ENCODE peak calls at places on chromosomes 12 and 14, in six cellular contexts. U, I, L, T, X and G are unnamed samples.

GRCh38 chr12:31922341-31923062 is 36.7 kb upstream of the RESF1 start:
- DNase-seq in L (no peak), U (no peak), T (no peak), X (no peak), I (no peak), G (no peak)

GRCh38 chr14:20998139-20998538 is 954 bp upstream of the SLC39A2 start:
- DNase-seq in L (no peak), X (no peak), T (no peak), U (no peak), I (no peak), G (no peak)

GRCh38 chr12:57099062-57099714 is 10.3 kb downstream of the NAB2 start:
- DNase-seq in L (no peak), T (no peak), I (no peak), X (no peak), U (no peak), G (no peak)

GRCh38 chr14:61025239-61026223 is 44.5 kb downstream of the SLC38A6 start:
- DNase-seq in I (peak), X (peak), U (peak), T (peak), L (peak), G (peak)

GRCh38 chr12:120496353-120497340 is 734 bp downstream of the DYNLL1 start:
- DNase-seq in U (peak), I (peak), X (peak), L (no peak), T (peak), G (no peak)

GRCh38 chr14:65230287-65230728 is 128.0 kb upstream of the MAX start:
- DNase-seq in L (no peak), T (peak), X (peak), U (no peak), I (peak), G (no peak)

GRCh38 chr12:71371132-71371531 is 68.5 kb upstream of the LGR5 start:
- DNase-seq in I (no peak), L (no peak), X (no peak), U (no peak), T (no peak), G (no peak)

GRCh38 chr12:121792607-121793500 is 634 bp downstream of the RHOF start:
- DNase-seq in I (peak), U (no peak), X (no peak), T (no peak), L (no peak), G (no peak)

GRCh38 chr14:42961509-42961908 is 1354.8 kb downstream of the LRFN5 start:
- DNase-seq in I (no peak), L (no peak), T (no peak), X (no peak), U (no peak), G (no peak)

GRCh38 chr14:44149597-44149996 is 357.5 kb downstream of the FSCB start:
- DNase-seq in U (peak), I (no peak), L (no peak), T (no peak), X (no peak), G (peak)

GRCh38 chr12:5548152-5548933 is 116.4 kb downstream of the NTF3 start:
- DNase-seq in T (no peak), U (no peak), L (no peak), I (no peak), X (no peak), G (no peak)

GRCh38 chr12:45234134-45234865 is 18.4 kb downstream of the ANO6 start:
- DNase-seq in L (peak), I (peak), T (peak), U (peak), X (no peak), G (peak)

GRCh38 chr14:56686416-56686815 is 106.8 kb downstream of the TMEM260 start:
- DNase-seq in L (no peak), I (no peak), U (peak), T (peak), X (no peak), G (no peak)

GRCh38 chr12:14941369-14941768 is 3.0 kb upstream of the ERP27 start:
- DNase-seq in I (no peak), T (no peak), L (no peak), X (no peak), U (no peak), G (no peak)

GRCh38 chr12:112938751-112939150 is 477 bp downstream of the OAS3 start:
- DNase-seq in I (no peak), T (no peak), L (no peak), X (no peak), U (no peak), G (no peak)

GRCh38 chr14:99545574-99545973 is 58.4 kb downstream of the CCDC85C start:
- DNase-seq in T (no peak), X (no peak), U (no peak), L (no peak), I (no peak), G (no peak)

GRCh38 chr14:78598046-78598652 is 428.0 kb downstream of the NRXN3 start:
- DNase-seq in T (peak), I (peak), L (no peak), U (peak), X (peak), G (no peak)

GRCh38 chr14:21096889-21097615 is 1.4 kb downstream of the ZNF219 start:
- DNase-seq in I (no peak), T (no peak), U (no peak), L (no peak), X (no peak), G (no peak)

GRCh38 chr12:72267974-72268373 is 4.2 kb upstream of the TRHDE start:
- DNase-seq in U (no peak), X (no peak), L (no peak), I (peak), T (no peak), G (no peak)

GRCh38 chr14:68884031-68885030 is 91.5 kb upstream of the ZFP36L1 start:
- DNase-seq in U (no peak), L (peak), T (peak), I (no peak), X (peak), G (no peak)

GRCh38 chr12:113207621-113208040 is 13.6 kb upstream of the TPCN1 start:
- DNase-seq in U (no peak), I (no peak), L (no peak), T (no peak), X (no peak), G (no peak)

GRCh38 chr14:53628747-53629146 is 327.9 kb downstream of the BMP4 start:
- DNase-seq in T (no peak), X (no peak), L (no peak), I (no peak), U (no peak), G (no peak)

GRCh38 chr12:644293-644639 is 19.0 kb downstream of the NINJ2 start:
- DNase-seq in L (no peak), U (no peak), X (no peak), T (no peak), I (no peak), G (no peak)

GRCh38 chr12:131047789-131048610 is 94.3 kb downstream of the ADGRD1 start:
- DNase-seq in L (no peak), I (peak), U (no peak), T (peak), X (peak), G (no peak)

GRCh38 chr12:40107098-40107802 is 1.4 kb upstream of the SLC2A13 start:
- DNase-seq in X (peak), T (peak), U (peak), I (peak), L (peak), G (peak)

GRCh38 chr12:12748051-12748450 is 30.9 kb downstream of the CDKN1B start:
- DNase-seq in T (no peak), U (no peak), X (no peak), I (no peak), L (no peak), G (no peak)

GRCh38 chr14:78754059-78754458 is 583.9 kb downstream of the NRXN3 start:
- DNase-seq in L (no peak), X (no peak), I (no peak), T (no peak), U (no peak), G (no peak)

GRCh38 chr14:94390372-94391086 is 2.1 kb upstream of the SERPINA1 start:
- DNase-seq in U (no peak), I (no peak), T (peak), L (no peak), X (peak), G (no peak)

GRCh38 chr12:66636771-66637170 is 42.1 kb downstream of the GRIP1 start:
- DNase-seq in L (no peak), T (peak), I (no peak), X (peak), U (peak), G (no peak)

GRCh38 chr14:69873877-69874780 is 5.1 kb upstream of the SMOC1 start:
- DNase-seq in L (no peak), U (no peak), I (no peak), T (no peak), X (no peak), G (no peak)

GRCh38 chr14:34496679-34497513 is 34.9 kb upstream of the SPTSSA start:
- DNase-seq in L (peak), X (peak), U (peak), I (peak), T (peak), G (peak)

GRCh38 chr12:100733817-100734593 is 60.6 kb upstream of the ANO4 start:
- DNase-seq in T (no peak), X (no peak), L (no peak), I (no peak), U (peak), G (no peak)
- TF ChIP-seq CTCF in T (peak), X (peak), L (peak), I (no peak), U (peak), G (peak)

GRCh38 chr14:63727736-63728728 is at the start of gene SGPP1:
- DNase-seq in U (peak), I (peak), L (no peak), X (peak), T (peak), G (peak)

GRCh38 chr14:63726499-63726898 is 1.4 kb downstream of the SGPP1 start:
- DNase-seq in X (no peak), T (no peak), U (no peak), I (no peak), L (no peak), G (no peak)

GRCh38 chr14:63730659-63731058 is 2.8 kb upstream of the SGPP1 start:
- DNase-seq in X (no peak), U (no peak), L (no peak), I (no peak), T (no peak), G (no peak)

GRCh38 chr14:63727231-63727735 is 582 bp downstream of the SGPP1 start:
- DNase-seq in X (peak), T (peak), U (peak), I (peak), L (no peak), G (no peak)

GRCh38 chr14:63725786-63726185 is 2.1 kb downstream of the SGPP1 start:
- DNase-seq in I (no peak), T (no peak), U (no peak), L (no peak), X (no peak), G (no peak)
- H3K4me3 ChIP-seq in I (peak), T (peak), U (peak), L (peak), X (peak), G (peak)

DNA sequence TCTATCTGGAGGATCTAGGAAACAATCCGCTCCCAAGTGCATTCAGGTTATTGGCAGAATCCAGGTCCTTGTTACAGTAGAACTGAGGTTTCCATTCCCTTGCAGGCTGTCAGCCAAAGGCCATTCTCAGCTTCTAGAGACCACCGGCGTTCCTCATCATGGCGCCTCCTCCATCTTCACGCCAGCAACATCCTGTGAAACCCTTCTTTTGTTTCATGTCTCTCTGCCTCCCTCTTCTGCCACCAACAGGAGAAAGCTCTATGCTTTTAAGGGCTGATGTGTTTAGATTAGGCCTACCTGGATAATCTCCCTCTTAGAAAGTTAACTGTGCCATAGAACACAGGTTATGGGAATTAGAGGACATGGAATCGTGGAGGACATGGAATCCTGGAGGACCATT is 133.0 kb upstream of the RASSF8 start:
- DNase-seq in I (no peak), T (no peak), U (no peak), X (no peak), L (no peak), G (no peak)
- TF ChIP-seq CTCF in I (no peak), T (no peak), U (no peak), X (no peak), L (peak), G (no peak)

GRCh38 chr12:79877246-79877645 is 57.7 kb downstream of the PPP1R12A start:
- DNase-seq in I (no peak), X (no peak), U (no peak), L (no peak), T (no peak), G (no peak)
- H3K4me3 ChIP-seq in I (no peak), X (no peak), U (no peak), L (no peak), T (no peak), G (no peak)

GRCh38 chr12:78119351-78119918 is 288.7 kb downstream of the NAV3 start:
- DNase-seq in L (no peak), T (no peak), X (no peak), I (no peak), U (no peak), G (no peak)

GRCh38 chr12:78115889-78116288 is 285.2 kb downstream of the NAV3 start:
- DNase-seq in L (no peak), T (no peak), U (no peak), I (no peak), X (no peak), G (no peak)

GRCh38 chr12:78118486-78118885 is 287.8 kb downstream of the NAV3 start:
- DNase-seq in L (no peak), U (no peak), T (no peak), X (no peak), I (no peak), G (no peak)

GRCh38 chr12:78120866-78121590 is 290.3 kb downstream of the NAV3 start:
- DNase-seq in I (no peak), T (no peak), U (no peak), X (no peak), L (no peak), G (no peak)

DNA sequence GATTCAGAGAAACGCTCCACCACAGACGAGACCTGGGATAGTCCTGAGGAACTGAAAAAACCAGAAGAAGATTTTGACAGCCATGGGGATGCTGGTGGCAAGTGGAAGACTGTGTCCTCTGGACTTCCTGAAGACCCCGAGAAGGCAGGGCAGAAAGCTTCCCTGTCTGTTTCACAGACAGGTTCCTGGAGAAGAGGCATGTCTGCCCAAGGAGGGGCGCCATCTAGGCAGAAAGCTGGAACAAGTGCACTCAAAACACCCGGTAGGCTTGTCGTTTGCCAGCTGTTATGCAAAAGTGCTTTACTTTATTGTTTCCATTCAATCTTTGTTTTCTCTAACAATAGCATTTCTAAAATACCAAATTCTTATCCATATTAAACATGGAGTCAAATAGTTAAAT is 287.3 kb downstream of the NAV3 start:
- DNase-seq in U (peak), I (no peak), T (no peak), L (no peak), X (no peak), G (no peak)
- TF ChIP-seq CTCF in U (peak), I (no peak), T (no peak), L (no peak), X (no peak), G (peak)

GRCh38 chr14:90820958-90821357 is 4.7 kb upstream of the TTC7B start:
- DNase-seq in L (peak), U (no peak), I (no peak), T (no peak), X (peak), G (peak)

GRCh38 chr14:90816686-90817436 is 631 bp upstream of the TTC7B start:
- DNase-seq in U (no peak), I (no peak), L (no peak), T (no peak), X (no peak), G (no peak)

GRCh38 chr14:90815817-90816662 is at the start of gene TTC7B:
- DNase-seq in L (no peak), I (peak), U (peak), X (no peak), T (no peak), G (no peak)

GRCh38 chr14:90819734-90820393 is 3.6 kb upstream of the TTC7B start:
- DNase-seq in I (no peak), X (no peak), U (no peak), T (no peak), L (no peak), G (no peak)

DNA sequence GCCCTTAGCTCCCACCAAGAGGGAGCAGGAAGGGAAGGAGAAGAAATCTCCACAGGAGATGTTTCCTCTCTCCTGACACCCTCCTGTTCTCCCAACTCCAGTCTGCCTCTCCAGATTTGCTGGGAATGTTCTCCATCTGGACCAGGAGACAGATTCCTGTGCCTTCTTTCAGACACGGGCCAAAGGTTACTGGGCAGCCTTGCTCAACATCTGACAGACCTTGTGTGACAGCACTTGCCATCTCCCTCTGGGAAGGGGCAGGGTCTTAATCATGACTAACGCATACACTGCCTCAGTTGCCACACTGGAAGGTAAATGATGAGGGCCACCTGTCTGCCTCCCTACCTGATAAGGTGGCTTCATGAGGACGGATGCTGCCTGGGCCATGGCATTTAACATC is 2.5 kb upstream of the TTC7B start:
- DNase-seq in I (no peak), L (no peak), X (no peak), U (no peak), T (no peak), G (no peak)
- H3K4me3 ChIP-seq in I (no peak), L (no peak), X (no peak), U (no peak), T (no peak), G (no peak)

GRCh38 chr14:104870368-104871144 is 5.5 kb downstream of the CEP170B start:
- DNase-seq in X (no peak), T (no peak), I (no peak), U (peak), L (no peak), G (no peak)
- TF ChIP-seq CTCF in X (peak), T (peak), I (no peak), U (peak), L (peak), G (peak)

GRCh38 chr14:82011460-82011859 is 477.8 kb upstream of the SEL1L start:
- DNase-seq in U (no peak), L (no peak), X (no peak), I (no peak), T (no peak), G (no peak)
- H3K4me3 ChIP-seq in U (no peak), L (no peak), X (no peak), I (no peak), T (no peak), G (no peak)

GRCh38 chr12:52524241-52524897 is 4.2 kb upstream of the KRT5 start:
- DNase-seq in T (no peak), L (no peak), I (no peak), X (no peak), U (no peak), G (no peak)
- TF ChIP-seq CTCF in T (no peak), L (no peak), I (no peak), X (no peak), U (no peak), G (no peak)

DNA sequence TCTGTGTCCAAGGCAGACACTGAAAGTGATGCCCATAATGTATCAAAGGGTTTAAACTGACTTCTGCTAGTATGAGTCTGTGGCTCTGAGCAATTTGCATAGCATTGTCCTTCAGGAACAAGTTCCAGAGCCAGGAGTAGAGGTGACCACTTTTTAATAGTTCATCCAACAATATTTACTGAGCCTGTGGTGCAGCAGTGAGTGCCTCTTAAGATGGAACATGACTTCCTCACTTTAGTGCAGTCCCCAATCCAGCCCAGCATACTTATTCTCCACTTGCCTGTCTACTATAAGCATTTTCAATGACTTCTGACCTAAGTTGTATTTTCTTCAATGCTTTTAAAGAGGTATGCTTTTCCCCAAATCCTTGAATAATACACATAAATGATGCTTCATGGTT is 611.3 kb downstream of the MED13L start:
- DNase-seq in U (no peak), I (no peak), X (no peak), L (no peak), T (no peak), G (no peak)
- H3K4me3 ChIP-seq in U (no peak), I (no peak), X (no peak), L (no peak), T (no peak), G (no peak)